ENCODE peak calls at places on chromosomes 4 and X, in six cellular contexts. Y, G, I, S, N and X are unnamed samples.

GRCh38 chrX:8870411-8870810 is 69.2 kb upstream of the FAM9A start:
- DNase-seq in Y (no peak), G (no peak), I (no peak), S (no peak), N (peak; percentile 52), X (no peak)

GRCh38 chrX:80432863-80433262 is 12.6 kb downstream of the TENT5D start:
- DNase-seq in Y (no peak), G (peak; percentile 26), I (no peak), S (no peak), N (no peak), X (no peak)

GRCh38 chrX:3167771-3168170 is 126.5 kb downstream of the ARSF start:
- DNase-seq in Y (no peak), G (no peak), I (no peak), S (no peak), N (no peak), X (no peak)

GRCh38 chr4:153084939-153085630 is 119.2 kb upstream of the TRIM2 start:
- DNase-seq in Y (peak; percentile 75), G (peak; percentile 64), I (peak; percentile 75), S (peak; percentile 18), N (peak; percentile 76), X (peak; percentile 37)

GRCh38 chr4:184401397-184402171 is 72.8 kb downstream of the IRF2 start:
- DNase-seq in Y (no peak), G (no peak), I (no peak), S (no peak), N (no peak), X (no peak)

GRCh38 chr4:20422398-20422797 is 170.7 kb downstream of the SLIT2 start:
- DNase-seq in Y (peak; percentile 34), G (peak; percentile 66), I (no peak), S (peak; percentile 26), N (peak; percentile 78), X (no peak)

GRCh38 chr4:5753766-5754528 is 42.9 kb downstream of the EVC start:
- DNase-seq in Y (no peak), G (peak; percentile 23), I (no peak), S (peak; percentile 62), N (peak; percentile 97), X (peak; percentile 55)

GRCh38 chr4:122847931-122848330 is 21.3 kb downstream of the FGF2 start:
- DNase-seq in Y (no peak), G (no peak), I (no peak), S (no peak), N (no peak), X (no peak)

GRCh38 chr4:26873391-26874026 is 12.9 kb downstream of the STIM2 start:
- DNase-seq in Y (no peak), G (no peak), I (no peak), S (no peak), N (no peak), X (no peak)

GRCh38 chrX:131068945-131069719 is 11.0 kb downstream of the ARHGAP36 start:
- DNase-seq in Y (no peak), G (no peak), I (no peak), S (no peak), N (peak; percentile 5), X (no peak)

GRCh38 chr4:66906314-66906713 is 639.0 kb downstream of the CENPC start:
- DNase-seq in Y (no peak), G (no peak), I (no peak), S (no peak), N (no peak), X (no peak)

GRCh38 chrX:77925764-77926163 is 15.3 kb downstream of the ATP7A start:
- DNase-seq in Y (no peak), G (no peak), I (no peak), S (no peak), N (no peak), X (no peak)

GRCh38 chr4:126899382-126899801 is 733.4 kb upstream of the INTU start:
- DNase-seq in Y (peak; percentile 41), G (no peak), I (peak; percentile 10), S (peak; percentile 75), N (peak; percentile 77), X (no peak)

GRCh38 chr4:32987111-32987510 is 2266.9 kb downstream of the PCDH7 start:
- DNase-seq in Y (no peak), G (no peak), I (no peak), S (no peak), N (no peak), X (no peak)
- TF ChIP-seq CTCF in Y (no peak), G (no peak), I (no peak), S (no peak), N (no peak), X (no peak)

GRCh38 chr4:17814140-17814539 is 3.4 kb downstream of the NCAPG start:
- DNase-seq in Y (no peak), G (peak; percentile 62), I (no peak), S (no peak), N (peak; percentile 66), X (no peak)
- H3K4me3 ChIP-seq in Y (no peak overlapping the region), G (peak overlapping the region; percentile 87), I (no peak overlapping the region), S (peak overlapping the region; percentile 2), N (no peak overlapping the region), X (no peak overlapping the region)

DNA sequence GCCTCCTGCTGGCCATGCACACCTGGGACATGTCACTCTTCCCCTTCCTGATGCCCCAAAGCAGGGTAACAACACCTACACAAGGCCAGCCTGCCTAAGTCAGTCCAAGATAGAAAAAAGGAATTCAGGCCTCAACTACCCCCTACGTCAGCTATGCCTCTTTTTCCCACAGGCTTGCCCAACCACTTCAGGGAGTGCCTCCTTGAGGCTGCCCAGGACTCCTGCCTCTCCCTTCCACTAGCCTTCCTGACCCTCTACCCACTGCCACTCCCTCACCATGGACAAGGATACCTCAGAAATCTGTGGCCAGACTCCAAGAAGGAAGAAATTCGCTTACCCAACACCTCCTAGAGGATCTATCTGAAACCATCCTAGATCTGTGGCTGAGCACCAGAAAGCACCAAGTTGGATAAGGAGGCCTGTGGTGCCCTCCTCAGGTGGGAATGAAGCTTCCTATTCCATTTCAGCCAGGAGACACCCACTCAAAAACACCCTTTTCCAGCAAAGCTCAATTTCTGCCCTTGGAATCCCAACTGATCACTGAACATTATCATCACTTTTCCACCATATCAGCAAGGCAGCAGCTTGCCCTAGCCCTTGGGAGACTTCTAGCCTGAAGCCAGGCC is 1.8 kb downstream of the KDM5C start:
- DNase-seq in Y (peak; percentile 49), G (no peak), I (no peak), S (no peak), N (no peak), X (no peak)
- TF ChIP-seq CTCF in Y (no peak), G (no peak), I (no peak), S (no peak), N (peak; percentile 10), X (no peak)

DNA sequence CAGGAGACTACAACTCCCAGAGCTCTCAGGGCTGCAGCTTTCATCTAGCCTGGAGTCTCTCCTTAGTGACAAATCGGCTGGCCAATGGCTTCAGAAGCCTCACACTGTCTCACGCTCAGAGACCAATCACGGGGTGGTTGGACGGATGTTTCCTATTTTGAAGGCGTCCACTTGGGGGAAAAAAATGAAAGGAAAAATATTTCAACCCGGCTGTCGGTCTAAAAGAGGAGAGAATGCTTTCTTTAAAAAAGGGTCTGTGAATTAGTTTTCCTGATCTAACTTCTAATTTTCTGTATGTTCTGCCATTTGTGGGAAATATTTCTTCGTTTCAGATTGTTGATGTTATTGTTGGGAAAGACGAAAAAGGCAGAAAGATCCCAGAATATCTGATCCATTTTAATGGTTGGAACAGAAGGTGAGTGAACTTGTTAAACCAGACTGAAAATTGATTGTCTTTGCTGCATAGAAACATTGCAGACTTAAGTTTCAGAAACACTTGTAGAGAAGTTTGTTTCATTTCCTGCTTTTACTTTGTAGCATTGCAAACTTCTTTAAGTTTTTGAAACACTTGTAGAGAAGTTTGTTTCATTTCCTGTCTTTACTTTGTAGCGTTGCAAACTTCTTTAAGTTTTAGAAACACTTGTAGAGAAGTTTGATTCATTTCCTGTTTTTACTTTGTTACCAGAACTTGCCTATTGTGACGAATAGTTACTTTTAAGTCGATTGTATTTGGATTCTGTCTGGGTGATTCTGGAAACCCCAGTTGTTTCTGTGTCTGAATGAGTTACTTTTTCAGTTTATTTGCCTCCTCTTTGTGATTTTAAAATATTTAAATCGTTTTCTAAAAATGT is 1.6 kb downstream of the MSL3 start:
- DNase-seq in Y (peak; percentile 86), G (peak; percentile 88), I (peak; percentile 50), S (peak; percentile 83), N (peak; percentile 95), X (peak; percentile 75)
- H3K4me3 ChIP-seq in Y (peak overlapping the region; percentile 61), G (peak overlapping the region; percentile 70), I (peak overlapping the region; percentile 55), S (peak overlapping the region; percentile 65), N (peak overlapping the region; percentile 79), X (peak overlapping the region; percentile 83)